ENCODE peak calls at places on chromosome 1, in seven cellular contexts. One of them, this sample, is unnamed.

GRCh38 chr1:234893725-234894630 is 234.7 kb downstream of the TOMM20 start:
- DNase-seq in HEK293T: no peak
- DNase-seq in HL-60: no peak
- DNase-seq in fibroblast of lung: peak
- DNase-seq in foreskin fibroblast: peak
- DNase-seq in AG09309: peak
- DNase-seq in HT1080: peak
- DNase-seq in this sample: no peak

GRCh38 chr1:2876846-2877245 is 75.4 kb upstream of the TTC34 start:
- DNase-seq in HEK293T: no peak
- DNase-seq in HL-60: no peak
- DNase-seq in fibroblast of lung: no peak
- DNase-seq in foreskin fibroblast: no peak
- DNase-seq in AG09309: no peak
- DNase-seq in HT1080: no peak
- DNase-seq in this sample: no peak

GRCh38 chr1:88150330-88150729 is 533.7 kb upstream of the PKN2 start:
- DNase-seq in HEK293T: no peak
- DNase-seq in HL-60: no peak
- DNase-seq in fibroblast of lung: no peak
- DNase-seq in foreskin fibroblast: no peak
- DNase-seq in AG09309: no peak
- DNase-seq in HT1080: no peak
- DNase-seq in this sample: no peak

GRCh38 chr1:179034720-179035119 is 9.0 kb downstream of the FAM20B start:
- DNase-seq in HEK293T: no peak
- DNase-seq in HL-60: no peak
- DNase-seq in fibroblast of lung: peak
- DNase-seq in foreskin fibroblast: peak
- DNase-seq in AG09309: peak
- DNase-seq in HT1080: peak
- DNase-seq in this sample: peak

GRCh38 chr1:25622526-25622925 is 5.9 kb downstream of the MAN1C1 start:
- DNase-seq in HEK293T: no peak
- DNase-seq in HL-60: no peak
- DNase-seq in fibroblast of lung: no peak
- DNase-seq in foreskin fibroblast: no peak
- DNase-seq in AG09309: no peak
- DNase-seq in HT1080: no peak
- DNase-seq in this sample: no peak

GRCh38 chr1:161531986-161532875 is 7.9 kb downstream of the HSPA6 start:
- DNase-seq in HEK293T: no peak
- DNase-seq in HL-60: peak
- DNase-seq in fibroblast of lung: no peak
- DNase-seq in foreskin fibroblast: no peak
- DNase-seq in AG09309: no peak
- DNase-seq in HT1080: no peak
- DNase-seq in this sample: no peak

GRCh38 chr1:192530254-192530653 is 45.3 kb upstream of the RGS1 start:
- DNase-seq in HEK293T: no peak
- DNase-seq in HL-60: no peak
- DNase-seq in fibroblast of lung: peak
- DNase-seq in foreskin fibroblast: peak
- DNase-seq in AG09309: no peak
- DNase-seq in HT1080: no peak
- DNase-seq in this sample: no peak

GRCh38 chr1:230708631-230709580 is 5.0 kb downstream of the AGT start:
- DNase-seq in HEK293T: no peak
- DNase-seq in HL-60: no peak
- DNase-seq in fibroblast of lung: no peak
- DNase-seq in foreskin fibroblast: peak
- DNase-seq in AG09309: no peak
- DNase-seq in HT1080: no peak
- DNase-seq in this sample: no peak

GRCh38 chr1:187691439-187691838 is 862.7 kb downstream of the PLA2G4A start:
- DNase-seq in HEK293T: no peak
- DNase-seq in HL-60: no peak
- DNase-seq in fibroblast of lung: peak
- DNase-seq in foreskin fibroblast: peak
- DNase-seq in AG09309: no peak
- DNase-seq in HT1080: peak
- DNase-seq in this sample: no peak

GRCh38 chr1:65386452-65386851 is 34.0 kb upstream of the LEPR start:
- DNase-seq in HEK293T: no peak
- DNase-seq in HL-60: no peak
- DNase-seq in fibroblast of lung: no peak
- DNase-seq in foreskin fibroblast: no peak
- DNase-seq in AG09309: no peak
- DNase-seq in HT1080: no peak
- DNase-seq in this sample: no peak

GRCh38 chr1:38860464-38860816 is 868 bp upstream of the RRAGC start:
- DNase-seq in HEK293T: no peak
- DNase-seq in HL-60: no peak
- DNase-seq in fibroblast of lung: no peak
- DNase-seq in foreskin fibroblast: peak
- DNase-seq in AG09309: no peak
- DNase-seq in HT1080: no peak
- DNase-seq in this sample: no peak

GRCh38 chr1:2566106-2567045 is 10.2 kb downstream of the TNFRSF14 start:
- DNase-seq in HEK293T: no peak
- DNase-seq in HL-60: no peak
- DNase-seq in fibroblast of lung: no peak
- DNase-seq in foreskin fibroblast: no peak
- DNase-seq in AG09309: no peak
- DNase-seq in HT1080: peak
- DNase-seq in this sample: no peak

GRCh38 chr1:45800899-45801298 is 2.5 kb upstream of the MAST2 start:
- DNase-seq in HEK293T: no peak
- DNase-seq in HL-60: no peak
- DNase-seq in fibroblast of lung: no peak
- DNase-seq in foreskin fibroblast: no peak
- DNase-seq in AG09309: no peak
- DNase-seq in HT1080: no peak
- DNase-seq in this sample: no peak

GRCh38 chr1:104467590-104467989 is 717.9 kb downstream of the AMY1C start:
- DNase-seq in HEK293T: no peak
- DNase-seq in HL-60: no peak
- DNase-seq in fibroblast of lung: no peak
- DNase-seq in foreskin fibroblast: no peak
- DNase-seq in AG09309: no peak
- DNase-seq in HT1080: peak
- DNase-seq in this sample: no peak